ENCODE peak calls at places on chromosomes 5 and 9, in five cellular contexts. E is neuronal stem cell, D is H9, A is mesendoderm, S is mesenchymal stem cell. B is an unnamed sample.

GRCh38 chr9:26695010-26695601 is 197.5 kb downstream of the CAAP1 start:
- DNase-seq in E (no peak), D (no peak), A (no peak), S (no peak), B (no peak)

GRCh38 chr9:38020251-38021076 is 48.6 kb downstream of the SHB start:
- DNase-seq in E (no peak), D (no peak), A (no peak), S (no peak), B (no peak)

GRCh38 chr9:128323192-128323730 is 622 bp downstream of the COQ4 start:
- DNase-seq in E (no peak), D (no peak), A (no peak), S (peak), B (peak)

GRCh38 chr5:34657550-34657921 is 1.4 kb downstream of the RAI14 start:
- DNase-seq in E (no peak), D (no peak), A (peak), S (peak), B (peak)

GRCh38 chr5:142339781-142340180 is 15.0 kb upstream of the SPRY4 start:
- DNase-seq in E (no peak), D (no peak), A (no peak), S (no peak), B (no peak)

GRCh38 chr9:95506692-95507455 is 9.9 kb downstream of the PTCH1 start:
- DNase-seq in E (no peak), D (peak), A (peak), S (peak), B (peak)

GRCh38 chr9:72128526-72128925 is 20.7 kb upstream of the GDA start:
- DNase-seq in E (no peak), D (no peak), A (no peak), S (no peak), B (no peak)

GRCh38 chr5:53884844-53885243 is 324.4 kb downstream of the NDUFS4 start:
- DNase-seq in E (no peak), D (no peak), A (no peak), S (no peak), B (peak)

GRCh38 chr5:34474573-34475021 is 181.5 kb upstream of the RAI14 start:
- DNase-seq in E (peak), D (peak), A (peak), S (peak), B (peak)

GRCh38 chr9:127407505-127407868 is 10.5 kb downstream of the SLC2A8 start:
- DNase-seq in E (no peak), D (no peak), A (no peak), S (no peak), B (no peak)

GRCh38 chr5:56259002-56259511 is 25.9 kb upstream of the ANKRD55 start:
- DNase-seq in E (no peak), D (no peak), A (no peak), S (peak), B (peak)

GRCh38 chr9:3758816-3759576 is 233.2 kb upstream of the RFX3 start:
- DNase-seq in E (no peak), D (no peak), A (no peak), S (peak), B (peak)

GRCh38 chr9:37639109-37639748 is 11.5 kb upstream of the FRMPD1 start:
- DNase-seq in E (no peak), D (no peak), A (no peak), S (no peak), B (peak)

GRCh38 chr5:170357853-170358497 is 31.2 kb downstream of the KCNMB1 start:
- DNase-seq in E (no peak), D (no peak), A (no peak), S (no peak), B (no peak)

GRCh38 chr9:116686135-116686534 is 970 bp upstream of the TRIM32 start:
- DNase-seq in E (no peak), D (no peak), A (no peak), S (peak), B (peak)

GRCh38 chr5:74394543-74394923 is 246.0 kb downstream of the ENC1 start:
- DNase-seq in E (no peak), D (peak), A (peak), S (no peak), B (no peak)

GRCh38 chr9:87535817-87536539 is 38.3 kb downstream of the DAPK1 start:
- DNase-seq in E (no peak), D (peak), A (no peak), S (no peak), B (no peak)

GRCh38 chr9:32742296-32742695 is 41.0 kb upstream of the TMEM215 start:
- DNase-seq in E (no peak), D (no peak), A (no peak), S (no peak), B (peak)

GRCh38 chr5:171521219-171521633 is 101.8 kb downstream of the FGF18 start:
- DNase-seq in E (no peak), D (peak), A (peak), S (peak), B (peak)

DNA sequence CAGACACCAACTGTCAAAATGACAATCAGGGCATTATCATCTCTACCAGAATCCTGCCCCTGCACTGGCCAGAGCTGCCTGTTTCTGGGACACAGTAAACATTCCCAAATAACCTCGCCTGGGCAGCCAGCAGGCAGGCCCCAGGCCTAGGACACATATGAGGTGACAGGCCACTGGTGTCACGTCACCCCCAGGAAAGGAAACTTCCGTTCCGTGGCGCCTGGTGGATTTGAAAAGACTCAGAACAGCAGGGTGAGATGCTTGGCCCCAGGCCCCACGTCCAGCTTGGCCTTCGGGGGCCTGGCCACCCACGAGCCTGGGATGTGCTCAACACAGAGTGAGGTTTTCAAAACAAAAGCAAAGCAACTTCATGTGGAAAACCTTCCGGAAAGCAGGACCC is 1.3 kb downstream of the SEMA4D start:
- DNase-seq in E (no peak), D (no peak), A (no peak), S (no peak), B (no peak)
- H3K4ac ChIP-seq in E (no peak), D (no peak), A (no peak), S (no peak), B (no peak)

GRCh38 chr5:169352901-169353300 is 52.0 kb upstream of the SLIT3 start:
- DNase-seq in E (no peak), D (no peak), A (no peak), S (no peak), B (no peak)
- H4K8ac ChIP-seq in E (no peak), D (no peak), A (no peak), S (no peak), B (no peak)

GRCh38 chr5:124581866-124582650 is 164.4 kb downstream of the ZNF608 start:
- DNase-seq in E (no peak), D (no peak), A (no peak), S (no peak), B (peak)

GRCh38 chr5:124580925-124581821 is 165.3 kb downstream of the ZNF608 start:
- DNase-seq in E (peak), D (peak), A (peak), S (no peak), B (no peak)

GRCh38 chr5:124576848-124577409 is 169.5 kb downstream of the ZNF608 start:
- DNase-seq in E (no peak), D (no peak), A (no peak), S (no peak), B (no peak)

GRCh38 chr5:124583469-124584350 is 162.7 kb downstream of the ZNF608 start:
- DNase-seq in E (no peak), D (no peak), A (no peak), S (peak), B (peak)

DNA sequence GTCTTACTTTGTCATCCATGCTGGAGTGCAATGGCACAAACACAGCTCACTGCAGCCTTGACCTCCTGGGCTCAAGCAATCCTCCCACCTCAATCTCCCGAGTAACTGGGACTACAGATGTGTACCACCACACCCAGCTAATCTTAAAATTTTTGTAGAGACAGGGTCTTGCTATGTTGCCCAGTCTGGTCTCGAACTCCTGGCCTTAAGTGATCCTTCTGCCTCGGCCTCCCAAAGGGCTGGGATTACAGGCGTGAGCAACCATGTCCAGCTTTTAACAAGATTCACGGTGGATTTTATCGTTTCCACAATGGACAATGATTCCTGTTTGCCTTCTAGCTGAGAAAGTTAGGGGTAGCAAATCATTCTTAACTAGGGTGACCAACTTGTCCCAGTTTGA is 165.9 kb downstream of the ZNF608 start:
- DNase-seq in E (no peak), D (no peak), A (no peak), S (no peak), B (no peak)
- H3K4ac ChIP-seq in E (no peak), D (no peak), A (no peak), S (no peak), B (no peak)

DNA sequence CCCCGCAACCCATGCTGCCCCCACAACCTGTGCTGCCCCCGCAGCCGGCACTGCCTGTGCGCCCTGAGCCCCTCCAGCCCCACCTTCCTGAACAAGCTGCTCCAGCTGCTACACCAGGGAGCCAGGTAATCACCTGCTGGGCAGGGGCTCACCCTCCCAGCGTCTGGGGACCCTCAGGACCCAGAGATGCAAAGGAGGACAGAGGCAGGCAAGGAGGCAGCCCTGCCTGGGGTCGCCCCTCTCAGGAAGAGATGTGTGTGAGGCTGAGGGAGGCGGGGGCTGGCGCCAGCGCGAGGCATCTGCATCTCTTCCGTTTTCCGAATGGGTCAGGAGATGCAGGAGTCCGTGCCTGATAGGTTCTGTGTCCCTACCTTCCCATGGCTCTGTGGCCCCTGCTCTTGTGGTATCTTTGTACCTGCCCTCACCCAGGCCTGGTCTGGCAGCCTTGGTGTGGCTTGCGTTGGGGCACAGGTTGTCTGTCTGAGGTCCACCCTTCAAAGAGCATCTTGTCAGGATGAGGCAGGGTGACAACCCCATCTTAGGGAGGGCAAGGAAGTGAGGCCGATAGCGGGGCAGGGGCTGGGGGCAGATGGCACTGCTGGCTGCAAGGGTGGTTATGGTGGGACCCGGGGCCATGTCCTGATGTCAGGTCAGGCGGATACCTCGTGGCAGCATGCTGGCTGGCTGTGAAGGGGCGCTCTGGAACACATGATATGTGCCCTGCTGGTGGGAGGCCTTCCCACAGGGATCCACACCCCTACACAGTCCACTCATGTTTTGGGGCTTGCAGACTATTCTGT is 75.8 kb downstream of the WNK2 start:
- DNase-seq in E (no peak), D (peak), A (no peak), S (no peak), B (no peak)
- H4K8ac ChIP-seq in E (no peak), D (no peak), A (no peak), S (peak), B (no peak)

DNA sequence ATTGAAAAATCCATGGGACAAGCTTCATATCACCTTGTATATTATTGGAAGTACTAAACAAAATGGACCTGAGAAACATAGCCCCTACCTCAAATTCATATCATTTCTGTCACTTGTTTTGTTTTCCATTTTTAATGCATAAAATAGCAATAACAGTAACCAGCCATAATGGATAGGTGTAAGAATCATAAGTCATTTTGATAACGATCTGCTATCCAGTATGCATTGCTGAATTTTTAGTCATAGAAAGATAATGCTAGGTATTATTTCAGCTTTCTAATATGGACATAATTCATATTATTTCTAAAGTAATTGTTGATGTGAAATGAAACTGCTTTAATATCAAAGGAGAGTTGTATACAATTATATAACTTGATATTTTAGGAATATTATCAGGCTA is 1.1 kb upstream of the LRRC70 start:
- DNase-seq in E (no peak), D (no peak), A (no peak), S (no peak), B (no peak)
- H3K4ac ChIP-seq in E (no peak), D (no peak), A (no peak), S (no peak), B (no peak)

GRCh38 chr5:58317808-58318207 is 142.1 kb downstream of the PLK2 start:
- DNase-seq in E (no peak), D (no peak), A (no peak), S (no peak), B (peak)
- H4K8ac ChIP-seq in E (no peak), D (no peak), A (no peak), S (no peak), B (no peak)

GRCh38 chr9:124274738-124275137 is 17.0 kb downstream of the NEK6 start:
- DNase-seq in E (no peak), D (no peak), A (no peak), S (no peak), B (no peak)

GRCh38 chr9:124279531-124280175 is 21.9 kb downstream of the NEK6 start:
- DNase-seq in E (no peak), D (no peak), A (no peak), S (peak), B (no peak)

GRCh38 chr9:124280176-124280691 is 22.5 kb downstream of the NEK6 start:
- DNase-seq in E (no peak), D (no peak), A (no peak), S (peak), B (peak)

GRCh38 chr9:124278054-124278540 is 20.3 kb downstream of the NEK6 start:
- DNase-seq in E (no peak), D (no peak), A (peak), S (peak), B (no peak)

DNA sequence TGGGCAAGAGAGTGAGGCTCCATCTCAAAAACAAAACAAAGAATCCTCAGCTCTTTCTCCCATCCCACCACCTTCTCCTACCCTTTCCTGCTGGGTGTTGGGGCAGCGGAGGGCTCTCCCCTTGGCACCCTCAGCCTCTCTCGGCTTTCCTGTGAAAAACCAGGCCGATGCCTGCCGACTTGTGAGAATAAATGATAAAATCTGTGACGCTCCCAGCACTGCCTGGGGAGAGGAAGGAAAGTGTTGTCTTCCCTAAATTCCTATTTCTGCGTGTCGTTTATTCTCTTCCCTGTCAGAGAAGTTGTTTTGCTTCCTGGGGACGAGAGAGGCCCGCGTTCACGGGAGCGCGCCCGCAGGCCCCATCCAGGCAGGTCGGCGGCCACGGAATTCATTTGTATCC is 19.7 kb downstream of the NEK6 start:
- DNase-seq in E (no peak), D (no peak), A (peak), S (no peak), B (no peak)
- H3K4ac ChIP-seq in E (no peak), D (no peak), A (no peak), S (no peak), B (no peak)